ENCODE peak calls at places on chromosome 7, in nine cellular contexts. C is NCI-H524, Q is glutamatergic neuron, P is GM23338, L is cardiac muscle cell, Z is GM04503, N is HFF-Myc, T is mesenchymal stem cell, Y is ascending aorta. S is an unnamed sample.

GRCh38 chr7:142889825-142890224 is 4.3 kb upstream of the TRPV6 start:
- DNase-seq in C (no peak), T (no peak), L (no peak), N (no peak), P (no peak), Q (no peak), Y (no peak), Z (no peak), S (no peak)

GRCh38 chr7:155589001-155589980 is 42.9 kb upstream of the CNPY1 start:
- DNase-seq in Y (no peak), C (peak), Z (no peak), T (no peak), N (no peak), Q (no peak), P (no peak), L (no peak), S (no peak)

GRCh38 chr7:65840446-65840845 is 32.4 kb upstream of the VKORC1L1 start:
- DNase-seq in Q (no peak), C (no peak), L (no peak), N (no peak), T (no peak), P (no peak), Y (no peak), Z (no peak), S (no peak)

GRCh38 chr7:28573059-28573553 is 160.8 kb downstream of the CREB5 start:
- DNase-seq in Y (no peak), Z (no peak), P (no peak), N (peak), Q (no peak), C (peak), L (no peak), T (no peak), S (no peak)

GRCh38 chr7:131234719-131235488 is 92.8 kb upstream of the MKLN1 start:
- DNase-seq in P (no peak), N (no peak), Z (no peak), L (no peak), Q (no peak), Y (no peak), T (peak), C (no peak), S (no peak)

GRCh38 chr7:27906385-27907091 is 166.6 kb downstream of the TAX1BP1 start:
- DNase-seq in T (no peak), P (no peak), N (no peak), C (no peak), Z (no peak), Q (no peak), Y (no peak), L (no peak), S (no peak)

GRCh38 chr7:155807013-155807804 is 5.1 kb downstream of the SHH start:
- DNase-seq in Y (no peak), Q (no peak), N (no peak), C (no peak), P (peak), Z (no peak), T (no peak), L (no peak), S (no peak)

GRCh38 chr7:95905165-95905564 is 132.8 kb downstream of the DYNC1I1 start:
- DNase-seq in Y (no peak), P (peak), Z (no peak), L (peak), Q (no peak), C (no peak), N (no peak), T (peak), S (no peak)

GRCh38 chr7:82975811-82976468 is 186.7 kb downstream of the PCLO start:
- DNase-seq in Y (no peak), Z (no peak), T (no peak), N (no peak), C (no peak), Q (no peak), L (no peak), P (peak), S (no peak)

GRCh38 chr7:149862156-149862555 is 11.6 kb upstream of the ATP6V0E2 start:
- DNase-seq in N (no peak), T (no peak), Z (no peak), C (no peak), P (no peak), Q (no peak), L (no peak), Y (no peak), S (no peak)

GRCh38 chr7:13538669-13539068 is 450.8 kb downstream of the ETV1 start:
- DNase-seq in Z (no peak), Q (no peak), T (no peak), Y (no peak), N (no peak), L (no peak), P (no peak), C (no peak), S (no peak)

GRCh38 chr7:473870-474604 is 45.6 kb downstream of the PDGFA start:
- DNase-seq in N (no peak), Y (no peak), Z (no peak), C (no peak), P (no peak), L (no peak), T (no peak), Q (no peak), S (no peak)

GRCh38 chr7:131574741-131575140 is 18.3 kb upstream of the PODXL start:
- DNase-seq in Q (no peak), C (no peak), P (no peak), L (no peak), T (no peak), Z (peak), N (no peak), Y (no peak), S (peak)

GRCh38 chr7:127393370-127394058 is 1.0 kb upstream of the ZNF800 start:
- DNase-seq in C (peak), Z (no peak), Q (no peak), N (no peak), L (no peak), T (peak), Y (no peak), P (peak), S (no peak)

GRCh38 chr7:148711191-148712102 is 12.7 kb downstream of the CUL1 start:
- DNase-seq in N (no peak), C (no peak), Z (no peak), T (no peak), Q (no peak), P (no peak), L (no peak), Y (no peak), S (no peak)

GRCh38 chr7:38375453-38375852 is 102.0 kb upstream of the TARP start:
- DNase-seq in C (no peak), N (no peak), P (no peak), Y (no peak), L (no peak), Q (no peak), Z (no peak), T (no peak), S (no peak)

GRCh38 chr7:27172823-27173411 is 1.2 kb downstream of the HOXA10 start:
- DNase-seq in N (no peak), Z (no peak), Q (peak), Y (no peak), P (peak), L (no peak), T (peak), C (peak), S (peak)

GRCh38 chr7:125363873-125364272 is 434.2 kb upstream of the POT1 start:
- DNase-seq in L (no peak), Q (no peak), C (no peak), P (no peak), Y (no peak), N (no peak), T (peak), Z (no peak), S (peak)

GRCh38 chr7:4753610-4754432 is 21.6 kb upstream of the AP5Z1 start:
- DNase-seq in N (no peak), Q (peak), L (peak), Z (no peak), C (peak), T (peak), Y (no peak), P (peak), S (no peak)

GRCh38 chr7:108135446-108136190 is 5.5 kb upstream of the LAMB4 start:
- DNase-seq in L (no peak), N (no peak), Y (no peak), Q (no peak), Z (no peak), C (no peak), T (no peak), P (no peak), S (no peak)

GRCh38 chr7:45984386-45985295 is 63.6 kb upstream of the IGFBP3 start:
- DNase-seq in Y (no peak), N (no peak), P (no peak), Z (no peak), L (no peak), Q (no peak), T (no peak), C (no peak), S (no peak)

GRCh38 chr7:116753130-116753529 is 81.1 kb downstream of the MET start:
- DNase-seq in N (no peak), Q (no peak), T (no peak), Z (no peak), Y (no peak), C (no peak), P (no peak), L (no peak), S (no peak)

GRCh38 chr7:103480771-103481170 is 34.8 kb upstream of the SLC26A5 start:
- DNase-seq in N (no peak), L (no peak), C (no peak), T (no peak), P (no peak), Y (no peak), Q (no peak), Z (no peak), S (no peak)

GRCh38 chr7:158308001-158308400 is 279.6 kb downstream of the PTPRN2 start:
- DNase-seq in P (no peak), N (no peak), Y (no peak), Q (no peak), C (no peak), T (no peak), Z (no peak), L (no peak), S (no peak)

GRCh38 chr7:74344128-74344496 is 54.9 kb downstream of the CLIP2 start:
- DNase-seq in Z (no peak), N (no peak), T (peak), Q (no peak), L (no peak), P (no peak), Y (no peak), C (no peak), S (no peak)

GRCh38 chr7:119377-120163 is 72.8 kb upstream of the FAM20C start:
- DNase-seq in Y (no peak), N (no peak), T (peak), Q (no peak), Z (no peak), P (no peak), C (no peak), L (peak), S (no peak)

GRCh38 chr7:95476072-95476845 is 9.5 kb upstream of the ASB4 start:
- DNase-seq in P (peak), C (no peak), Z (no peak), Y (no peak), L (no peak), Q (no peak), N (no peak), T (peak), S (peak)

GRCh38 chr7:108012499-108013430 is 9.8 kb upstream of the LAMB1 start:
- DNase-seq in T (no peak), Q (no peak), N (no peak), C (no peak), Y (no peak), P (no peak), L (peak), Z (no peak), S (no peak)